ENCODE peak calls at places on chromosomes 2 and 18, in four cellular contexts. H is B cell, I is upper lobe of right lung, C is body of pancreas. S is an unnamed sample.

GRCh38 chr2:158969162-158969716 is 799 bp downstream of the TANC1 start:
- DNase-seq in I (no peak), C (no peak), H (peak), S (no peak)

GRCh38 chr2:102145939-102146338 is 3.4 kb downstream of the IL1R1 start:
- DNase-seq in C (no peak), H (no peak), I (no peak), S (no peak)

GRCh38 chr2:171315781-171316180 is 118.0 kb downstream of the METTL8 start:
- DNase-seq in I (no peak), H (no peak), C (no peak), S (no peak)

GRCh38 chr2:113156278-113157107 is 17.3 kb upstream of the PSD4 start:
- DNase-seq in H (no peak), I (no peak), C (peak), S (no peak)

GRCh38 chr2:124530203-124530602 is 505.1 kb downstream of the CNTNAP5 start:
- DNase-seq in H (no peak), I (no peak), C (no peak), S (no peak)

GRCh38 chr18:23593720-23594119 is 7.4 kb upstream of the NPC1 start:
- DNase-seq in C (no peak), H (no peak), I (no peak), S (no peak)

GRCh38 chr2:48270209-48270608 is 259.7 kb upstream of the STON1 start:
- DNase-seq in H (no peak), C (no peak), I (no peak), S (no peak)

GRCh38 chr2:20184067-20184938 is 40.6 kb downstream of the SDC1 start:
- DNase-seq in I (peak), C (no peak), H (no peak), S (no peak)

GRCh38 chr2:30113617-30114293 is 33.1 kb upstream of the YPEL5 start:
- DNase-seq in H (no peak), I (no peak), C (no peak), S (no peak)

GRCh38 chr18:23932385-23933067 is 82.0 kb upstream of the TTC39C start:
- DNase-seq in H (no peak), C (no peak), I (no peak), S (no peak)

GRCh38 chr2:121949271-121949670 is 193.8 kb downstream of the TSN start:
- DNase-seq in C (no peak), H (no peak), I (no peak), S (no peak)

GRCh38 chr2:241219030-241219382 is 30.5 kb downstream of the ANO7 start:
- DNase-seq in I (no peak), C (no peak), H (no peak), S (no peak)

GRCh38 chr2:9744256-9745004 is 98.8 kb upstream of the TAF1B start:
- DNase-seq in I (no peak), H (no peak), C (peak), S (no peak)

GRCh38 chr2:33077841-33078240 is 131.1 kb downstream of the LTBP1 start:
- DNase-seq in H (peak), I (no peak), C (no peak), S (no peak)

GRCh38 chr18:78151234-78151633 is 828.4 kb upstream of the SALL3 start:
- DNase-seq in I (no peak), C (no peak), H (no peak), S (no peak)

GRCh38 chr2:5942204-5942603 is 250.0 kb downstream of the SOX11 start:
- DNase-seq in H (peak), I (no peak), C (no peak), S (no peak)

GRCh38 chr2:176683565-176684210 is 414.4 kb downstream of the MTX2 start:
- DNase-seq in H (no peak), C (no peak), I (no peak), S (no peak)

GRCh38 chr2:44705356-44705755 is 236.1 kb upstream of the SIX3 start:
- DNase-seq in H (no peak), C (no peak), I (no peak), S (no peak)

GRCh38 chr2:17573806-17574175 is 33.3 kb downstream of the VSNL1 start:
- DNase-seq in H (no peak), C (no peak), I (no peak), S (no peak)

GRCh38 chr2:116319935-116320334 is 1494.6 kb upstream of the DDX18 start:
- DNase-seq in C (no peak), I (no peak), H (no peak), S (no peak)

GRCh38 chr18:72104851-72105250 is 439.3 kb downstream of the CBLN2 start:
- DNase-seq in I (no peak), C (no peak), H (no peak), S (no peak)

GRCh38 chr2:219131327-219131726 is 29.3 kb downstream of the NHEJ1 start:
- DNase-seq in H (no peak), C (no peak), I (no peak), S (no peak)

GRCh38 chr2:203678971-203679370 is 27.5 kb upstream of the CD28 start:
- DNase-seq in I (no peak), H (no peak), C (no peak), S (no peak)

GRCh38 chr2:11867926-11868325 is 121.5 kb downstream of the LPIN1 start:
- DNase-seq in H (no peak), C (no peak), I (no peak), S (no peak)

GRCh38 chr2:156356006-156356764 is 23.7 kb upstream of the NR4A2 start:
- DNase-seq in I (no peak), H (no peak), C (no peak), S (no peak)

GRCh38 chr2:54618646-54619565 is 104.6 kb upstream of the EML6 start:
- DNase-seq in C (peak), I (no peak), H (no peak), S (no peak)

GRCh38 chr2:36800381-36800780 is 103.9 kb downstream of the VIT start:
- DNase-seq in H (no peak), I (no peak), C (no peak), S (no peak)

GRCh38 chr18:77177009-77177408 is 44.4 kb upstream of the MBP start:
- DNase-seq in I (no peak), C (no peak), H (no peak), S (no peak)

GRCh38 chr2:219001100-219001576 is 7.9 kb upstream of the CRYBA2 start:
- DNase-seq in I (no peak), C (peak), H (no peak), S (peak)

GRCh38 chr18:706438-706837 is 6.0 kb downstream of the ENOSF1 start:
- DNase-seq in C (no peak), H (no peak), I (no peak), S (no peak)

GRCh38 chr2:96153291-96153713 is 8.1 kb upstream of the DUSP2 start:
- DNase-seq in H (no peak), I (peak), C (no peak), S (no peak)

GRCh38 chr2:165149439-165149838 is 54.4 kb downstream of the SCN3A start:
- DNase-seq in H (peak), I (no peak), C (no peak), S (peak)

GRCh38 chr2:109275120-109276040 is 146.4 kb downstream of the SH3RF3 start:
- DNase-seq in C (no peak), I (peak), H (no peak), S (no peak)

GRCh38 chr2:152407204-152407721 is 72.3 kb downstream of the FMNL2 start:
- DNase-seq in C (peak), H (peak), I (no peak), S (peak)

GRCh38 chr2:24652265-24653232 is 140.6 kb downstream of the PTRHD1 start:
- DNase-seq in C (no peak), I (no peak), H (peak), S (no peak)

GRCh38 chr2:10327896-10328666 is 25.4 kb downstream of the HPCAL1 start:
- DNase-seq in I (no peak), C (peak), H (no peak), S (no peak)

GRCh38 chr2:119823734-119824334 is 64.1 kb downstream of the PTPN4 start:
- DNase-seq in C (peak), I (no peak), H (peak), S (peak)

GRCh38 chr2:119827866-119828507 is 68.3 kb downstream of the PTPN4 start:
- DNase-seq in I (no peak), C (no peak), H (no peak), S (no peak)

GRCh38 chr2:119821266-119821665 is 61.5 kb downstream of the PTPN4 start:
- DNase-seq in H (no peak), C (no peak), I (no peak), S (no peak)

GRCh38 chr2:119826370-119826961 is 66.7 kb downstream of the PTPN4 start:
- DNase-seq in I (no peak), C (peak), H (peak), S (peak)
- TF ChIP-seq CTCF in I (peak), C (peak), H (peak), S (peak)

GRCh38 chr2:200298816-200299215 is 7.7 kb upstream of the SPATS2L start:
- DNase-seq in C (no peak), H (no peak), I (no peak), S (no peak)

GRCh38 chr2:200301953-200302628 is 4.4 kb upstream of the SPATS2L start:
- DNase-seq in I (no peak), H (no peak), C (no peak), S (no peak)

GRCh38 chr2:200300065-200300464 is 6.4 kb upstream of the SPATS2L start:
- DNase-seq in I (no peak), H (no peak), C (no peak), S (no peak)

GRCh38 chr2:200302940-200303727 is 3.4 kb upstream of the SPATS2L start:
- DNase-seq in C (no peak), I (no peak), H (no peak), S (no peak)

GRCh38 chr2:200300650-200301314 is 5.7 kb upstream of the SPATS2L start:
- DNase-seq in H (no peak), I (no peak), C (no peak), S (no peak)
- TF ChIP-seq CTCF in H (no peak), I (no peak), C (no peak), S (no peak)

GRCh38 chr2:81260320-81260719 is 955.8 kb upstream of the LRRTM1 start:
- DNase-seq in C (no peak), H (no peak), I (no peak), S (no peak)

GRCh38 chr2:81263989-81264388 is 959.4 kb upstream of the LRRTM1 start:
- DNase-seq in H (no peak), I (no peak), C (no peak), S (no peak)

DNA sequence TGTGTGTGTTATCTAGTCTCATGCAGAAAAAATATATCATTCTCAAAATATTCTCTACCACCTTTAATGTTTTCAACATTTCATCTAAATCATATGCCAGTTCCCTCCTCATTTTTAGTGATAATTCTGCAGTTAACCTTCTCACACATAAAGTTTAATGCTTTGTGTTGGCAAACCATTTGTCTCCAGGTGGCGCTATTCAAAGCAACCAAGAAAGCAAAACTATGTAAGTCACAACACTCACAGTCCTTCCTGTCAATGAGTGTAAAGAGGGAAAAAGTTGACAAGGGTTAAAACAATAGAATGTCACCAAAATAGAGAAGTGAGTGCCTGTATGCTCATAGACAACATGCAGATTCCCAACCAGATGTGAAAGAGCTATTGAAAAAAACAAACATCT is 961.6 kb upstream of the LRRTM1 start:
- DNase-seq in C (no peak), I (no peak), H (no peak), S (no peak)
- TF ChIP-seq CTCF in C (no peak), I (peak), H (no peak), S (no peak)

GRCh38 chr18:6221602-6222014 is 193.1 kb downstream of the L3MBTL4 start:
- DNase-seq in C (no peak), I (no peak), H (no peak), S (peak)

GRCh38 chr18:6220129-6220528 is 194.6 kb downstream of the L3MBTL4 start:
- DNase-seq in H (no peak), I (no peak), C (no peak), S (no peak)

GRCh38 chr18:6222271-6222670 is 192.4 kb downstream of the L3MBTL4 start:
- DNase-seq in H (no peak), I (no peak), C (no peak), S (no peak)

GRCh38 chr18:6215888-6216287 is 198.8 kb downstream of the L3MBTL4 start:
- DNase-seq in H (no peak), C (peak), I (no peak), S (no peak)

GRCh38 chr18:6219116-6219717 is 195.5 kb downstream of the L3MBTL4 start:
- DNase-seq in H (peak), C (peak), I (no peak), S (peak)
- TF ChIP-seq CTCF in H (no peak), C (peak), I (peak), S (peak)